ENCODE peak calls at places on chromosome 21, in eight cellular contexts. J is colonic mucosa; Q is naive B cell; O is activated CD8-positive, alpha-beta memory T cell treated with anti-CD3 and anti-CD28 coated beads, Interleukin-2, amount 50 U/mL, for 4 hours; B is amygdala; C is activated T-helper 1 cell treated with anti-CD3 and anti-CD28 coated beads, Interleukin-12 subunit alpha, Interleukin-12 subunit beta, Interleukin-2, Interleukin-4 antibody, amounts not matched to agents 30 ng/mL and 10 ng/mL and 1 ng/mL, durations not matched to agents 14 hours and 24 hours and 36 hours; E is activated effector memory CD4-positive, alpha-beta T cell treated with anti-CD3 and anti-CD28 coated beads, Interleukin-2, amount 50 U/mL, for 16 hours; I is T-helper 1 cell. H is an unnamed sample.

GRCh38 chr21:29888437-29888836 is 51.4 kb downstream of the GRIK1 start:
- DNase-seq in J (no peak), Q (no peak), O (no peak), B (no peak), C (no peak), E (no peak), I (no peak), H (no peak)

GRCh38 chr21:26117324-26117971 is 53.1 kb downstream of the APP start:
- DNase-seq in J (no peak), Q (no peak), O (no peak), B (no peak), C (no peak), E (no peak), I (no peak), H (peak; percentile 28)

GRCh38 chr21:37074195-37074510 is 1.1 kb downstream of the TTC3 start:
- DNase-seq in J (peak; percentile 49), Q (no peak), O (no peak), B (no peak), C (no peak), E (no peak), I (no peak), H (no peak)

GRCh38 chr21:32976791-32977190 is 48.9 kb upstream of the OLIG2 start:
- DNase-seq in J (no peak), Q (no peak), O (no peak), B (no peak), C (no peak), E (no peak), I (no peak), H (no peak)

GRCh38 chr21:40054403-40054802 is 187.2 kb downstream of the PCP4 start:
- DNase-seq in J (peak; percentile 75), Q (no peak), O (no peak), B (no peak), C (no peak), E (no peak), I (no peak), H (peak; percentile 100)

GRCh38 chr21:17514124-17514481 is 1.3 kb downstream of the CXADR start:
- DNase-seq in J (no peak), Q (no peak), O (no peak), B (no peak), C (no peak), E (no peak), I (no peak), H (no peak)

GRCh38 chr21:38171723-38172344 is 85.0 kb upstream of the KCNJ15 start:
- DNase-seq in J (no peak), Q (no peak), O (no peak), B (no peak), C (no peak), E (no peak), I (no peak), H (no peak)

GRCh38 chr21:39715804-39716397 is 29.1 kb upstream of the IGSF5 start:
- DNase-seq in J (peak; percentile 74), Q (no peak), O (peak; percentile 19), B (peak; percentile 58), C (peak; percentile 2), E (peak; percentile 64), I (peak; percentile 15), H (peak; percentile 19)

GRCh38 chr21:44524412-44525371 is 15.3 kb downstream of the KRTAP10-1 start:
- DNase-seq in J (no peak), Q (no peak), O (no peak), B (no peak), C (no peak), E (no peak), I (no peak), H (no peak)

H was measured in DMS153.